ENCODE peak calls at places on chromosomes 1 and 21, in four cellular contexts. V is H9, L is IMR-90, Y is H1. G is an unnamed sample.

GRCh38 chr1:155081472-155082300 is 3.0 kb downstream of the EFNA3 start:
- DNase-seq in Y (peak), L (no peak), V (no peak), G (no peak)

GRCh38 chr1:11571906-11572616 is 82.2 kb downstream of the FBXO2 start:
- DNase-seq in V (peak), Y (peak), L (no peak), G (peak)

GRCh38 chr1:95013948-95014574 is 58.7 kb downstream of the ALG14 start:
- DNase-seq in Y (no peak), V (no peak), L (no peak), G (no peak)

GRCh38 chr1:214364335-214364734 is 83.4 kb downstream of the SMYD2 start:
- DNase-seq in V (no peak), L (no peak), Y (no peak), G (peak)

GRCh38 chr1:54651608-54652007 is 10.0 kb downstream of the MROH7 start:
- DNase-seq in Y (no peak), V (no peak), L (no peak), G (no peak)

GRCh38 chr1:109814223-109814622 is 50.5 kb upstream of the EPS8L3 start:
- DNase-seq in Y (no peak), V (no peak), L (no peak), G (no peak)

GRCh38 chr1:109257682-109258421 is 8.5 kb downstream of the CELSR2 start:
- DNase-seq in L (no peak), Y (no peak), V (no peak), G (no peak)

GRCh38 chr1:98325646-98326441 is 335.7 kb upstream of the SNX7 start:
- DNase-seq in L (peak), Y (no peak), V (no peak), G (no peak)

GRCh38 chr1:150407330-150407729 is 43.4 kb downstream of the RPRD2 start:
- DNase-seq in Y (no peak), L (no peak), V (no peak), G (no peak)

GRCh38 chr1:205449254-205449749 is 6.5 kb downstream of the BLACAT1 start:
- DNase-seq in Y (no peak), L (no peak), V (no peak), G (peak)

GRCh38 chr1:48693180-48693579 is 83.5 kb downstream of the BEND5 start:
- DNase-seq in V (no peak), Y (no peak), L (no peak), G (no peak)

GRCh38 chr1:214573386-214574358 is 22.3 kb upstream of the PTPN14 start:
- DNase-seq in V (no peak), Y (no peak), L (no peak), G (no peak)

GRCh38 chr1:181179279-181179979 is 90.9 kb downstream of the IER5 start:
- DNase-seq in Y (no peak), V (no peak), L (no peak), G (peak)

GRCh38 chr1:224565186-224565585 is 50.9 kb upstream of the CNIH3 start:
- DNase-seq in Y (no peak), L (peak), V (no peak), G (no peak)

DNA sequence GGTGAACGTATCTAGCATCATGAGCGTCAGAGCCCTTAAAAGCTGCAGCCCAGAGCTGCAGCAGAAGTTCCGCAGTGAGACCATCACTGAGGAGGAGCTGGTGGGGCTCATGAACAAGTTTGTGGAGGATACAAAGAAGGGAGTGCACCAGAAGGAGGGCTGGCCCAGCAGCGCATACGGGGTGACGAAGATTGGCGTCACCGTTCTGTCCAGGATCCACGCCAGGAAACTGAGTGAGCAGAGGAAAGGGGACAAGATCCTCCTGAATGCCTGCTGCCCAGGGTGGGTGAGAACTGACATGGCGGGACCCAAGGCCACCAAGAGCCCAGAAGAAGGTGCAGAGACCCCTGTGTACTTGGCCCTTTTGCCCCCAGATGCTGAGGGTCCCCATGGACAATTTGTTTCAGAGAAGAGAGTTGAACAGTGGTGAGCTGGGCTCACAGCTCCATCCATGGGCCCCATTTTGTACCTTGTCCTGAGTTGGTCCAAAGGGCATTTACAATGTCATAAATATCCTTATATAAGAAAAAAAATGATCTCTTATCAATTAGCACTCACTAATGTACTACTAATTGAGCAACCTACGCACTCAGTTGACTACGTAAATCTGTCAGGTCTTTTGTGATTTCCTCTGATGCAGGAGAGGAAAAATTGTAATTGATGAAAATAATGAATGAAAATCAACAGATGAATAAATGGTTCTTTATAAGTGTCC is 2.8 kb downstream of the CBR1 start:
- DNase-seq in V (no peak), L (no peak), Y (no peak), G (no peak)
- H3K56ac ChIP-seq in V (no peak), L (no peak), Y (no peak), G (peak)

GRCh38 chr1:178434360-178434759 is 62.4 kb downstream of the CLEC20A start:
- DNase-seq in L (peak), V (no peak), Y (no peak), G (no peak)
- H3K56ac ChIP-seq in L (no peak), V (no peak), Y (no peak), G (no peak)

GRCh38 chr21:15741510-15741909 is 11.7 kb downstream of the USP25 start:
- DNase-seq in Y (no peak), L (peak), V (no peak), G (no peak)

GRCh38 chr21:15742694-15743093 is 12.9 kb downstream of the USP25 start:
- DNase-seq in L (no peak), V (peak), Y (no peak), G (no peak)

GRCh38 chr21:15742052-15742451 is 12.3 kb downstream of the USP25 start:
- DNase-seq in V (no peak), Y (no peak), L (peak), G (no peak)

GRCh38 chr21:15743593-15743992 is 13.8 kb downstream of the USP25 start:
- DNase-seq in Y (no peak), V (no peak), L (no peak), G (no peak)

DNA sequence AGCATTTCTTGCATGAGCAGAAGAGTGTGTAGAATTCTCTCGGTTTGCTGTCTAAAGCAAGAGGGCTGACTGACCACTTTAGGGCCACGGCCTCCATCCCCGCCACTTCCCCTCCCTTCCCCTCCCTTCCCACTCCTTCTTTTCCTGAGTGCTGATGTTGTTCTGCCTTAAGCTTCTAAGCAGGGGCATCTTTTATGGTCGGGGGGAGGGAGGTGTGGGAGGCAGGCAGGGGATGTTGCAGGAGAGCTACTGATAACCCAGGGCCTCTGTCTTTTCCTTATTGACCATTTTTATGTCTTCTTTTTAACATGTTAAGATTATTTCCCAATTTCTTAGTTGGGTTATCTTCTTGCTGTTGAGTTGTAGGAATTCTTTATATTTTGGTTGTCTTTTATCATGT is 15.1 kb downstream of the USP25 start:
- DNase-seq in Y (no peak), L (no peak), V (peak), G (no peak)
- H3K56ac ChIP-seq in Y (no peak), L (no peak), V (no peak), G (no peak)

GRCh38 chr21:43931454-43931853 is 66.4 kb downstream of the AGPAT3 start:
- DNase-seq in L (no peak), V (no peak), Y (no peak), G (no peak)
- H3K56ac ChIP-seq in L (no peak), V (no peak), Y (no peak), G (no peak)

GRCh38 chr1:201429771-201430501 is 8.4 kb upstream of the TNNI1 start:
- DNase-seq in Y (no peak), L (no peak), V (no peak), G (no peak)
- H3K56ac ChIP-seq in Y (peak), L (no peak), V (no peak), G (no peak)

GRCh38 chr1:226908913-226909312 is 31.2 kb upstream of the COQ8A start:
- DNase-seq in Y (no peak), V (no peak), L (no peak), G (peak)

GRCh38 chr1:226908419-226908818 is 31.7 kb upstream of the COQ8A start:
- DNase-seq in Y (no peak), L (no peak), V (no peak), G (no peak)

GRCh38 chr1:226901421-226901820 is 31.0 kb downstream of the PSEN2 start:
- DNase-seq in V (no peak), Y (no peak), L (no peak), G (no peak)

GRCh38 chr1:226903819-226904710 is 33.6 kb downstream of the PSEN2 start:
- DNase-seq in L (peak), Y (no peak), V (no peak), G (peak)

DNA sequence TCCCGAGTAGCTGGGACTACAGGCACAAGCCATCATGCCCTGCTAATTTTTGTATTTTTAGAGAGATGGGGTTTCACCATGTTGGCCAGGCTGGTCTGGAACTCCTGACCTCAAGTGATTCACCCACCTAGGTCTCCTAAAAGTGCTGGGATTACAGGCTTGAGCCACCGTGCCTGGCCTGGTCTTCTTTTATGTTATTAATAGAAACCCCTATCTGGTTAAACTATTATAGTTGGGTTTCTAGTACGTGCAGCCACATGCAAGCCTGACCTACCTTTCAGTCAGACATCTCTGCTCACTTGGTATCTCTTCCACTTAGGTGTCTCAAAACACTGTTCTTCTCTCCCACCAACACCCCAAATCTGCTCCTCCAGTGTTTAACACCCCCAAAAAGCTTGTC is 34.4 kb downstream of the PSEN2 start:
- DNase-seq in Y (no peak), L (no peak), V (no peak), G (no peak)
- H3K56ac ChIP-seq in Y (no peak), L (no peak), V (no peak), G (no peak)

GRCh38 chr21:26761174-26761915 is 83.9 kb downstream of the ADAMTS1 start:
- DNase-seq in V (no peak), Y (no peak), L (no peak), G (peak)
- H3K56ac ChIP-seq in V (no peak), Y (no peak), L (no peak), G (no peak)

DNA sequence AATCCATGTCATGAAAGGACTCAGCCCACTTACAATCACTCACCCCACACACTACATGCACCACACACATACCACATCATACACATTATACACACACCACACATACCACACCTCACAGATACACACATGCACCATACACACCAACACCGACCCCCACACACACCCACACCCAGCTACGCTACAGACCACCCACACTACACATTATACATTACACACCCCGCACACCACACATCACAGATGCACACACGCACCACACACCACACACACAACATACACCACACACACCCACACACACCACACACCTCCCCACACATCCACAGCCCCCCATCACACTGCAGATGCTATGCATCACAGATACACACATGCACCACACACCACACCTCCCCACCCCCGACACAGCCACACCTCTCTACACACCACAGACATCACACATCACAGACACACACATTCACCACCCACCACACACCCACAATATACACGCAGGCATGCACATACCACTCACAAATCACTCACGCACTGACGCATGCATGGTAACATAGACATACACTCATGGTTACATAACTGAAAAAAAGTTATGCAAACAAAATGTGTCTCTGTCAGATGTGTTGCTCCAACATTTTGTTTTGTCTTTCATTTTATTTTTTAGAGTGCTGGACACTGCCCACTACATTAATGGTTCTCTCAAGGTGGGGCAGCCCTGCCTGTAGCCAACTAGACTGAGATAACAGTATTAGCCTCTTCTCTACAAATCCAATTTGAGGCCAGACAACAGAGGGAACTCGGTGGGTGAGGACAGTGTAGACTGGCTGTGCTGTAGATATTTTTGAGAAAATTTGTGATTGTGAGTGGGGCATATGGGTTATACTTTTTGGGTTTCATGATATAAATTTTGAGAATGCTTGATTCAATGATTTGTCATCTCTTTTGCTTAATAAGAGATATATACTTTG is 15.2 kb upstream of the PGBD2 start:
- DNase-seq in L (peak), V (no peak), Y (no peak), G (no peak)
- H3K56ac ChIP-seq in L (no peak), V (no peak), Y (peak), G (no peak)